ENCODE peak calls at places on chromosomes 13 and 19, in nine cellular contexts. X is PC-3; Z is BJ; A is CD8-positive, alpha-beta T cell; Q is PC-9; V is adrenal gland; M is IMR-90; T is OCI-LY7; D is astrocyte. F is an unnamed sample.

GRCh38 chr13:59776924-59777690 is 386.6 kb downstream of the DIAPH3 start:
- DNase-seq in X (peak; percentile 86), Z (peak; percentile 49), A (no peak), Q (peak; percentile 41), V (no peak), M (peak; percentile 90), T (no peak), D (peak; percentile 89), F (no peak)

GRCh38 chr13:67410645-67411044 is 180.5 kb upstream of the PCDH9 start:
- DNase-seq in X (no peak), Z (no peak), A (no peak), Q (no peak), V (no peak), M (no peak), T (no peak), D (no peak), F (no peak)

GRCh38 chr19:34224996-34225658 is 29.2 kb upstream of the GARRE1 start:
- DNase-seq in X (peak; percentile 58), Z (no peak), A (no peak), Q (peak; percentile 47), V (no peak), M (peak; percentile 70), T (no peak), D (peak; percentile 61), F (no peak)

GRCh38 chr13:23212621-23213020 is 31.8 kb downstream of the SGCG start:
- DNase-seq in X (no peak), Z (no peak), A (no peak), Q (no peak), V (no peak), M (no peak), T (no peak), D (peak; percentile 33), F (peak; percentile 41)

GRCh38 chr13:77981191-77981925 is 62.7 kb upstream of the EDNRB start:
- DNase-seq in X (no peak), Z (no peak), A (no peak), Q (no peak), V (no peak), M (peak; percentile 13), T (no peak), D (peak; percentile 5), F (no peak)

GRCh38 chr13:112958127-112958989 is 10.7 kb upstream of the MCF2L start:
- DNase-seq in X (peak; percentile 70), Z (no peak), A (no peak), Q (peak; percentile 78), V (no peak), M (no peak), T (no peak), D (no peak), F (peak; percentile 25)

GRCh38 chr13:43876366-43876765 is 3.2 kb downstream of the CCDC122 start:
- DNase-seq in X (peak; percentile 77), Z (no peak), A (no peak), Q (no peak), V (no peak), M (no peak), T (no peak), D (no peak), F (no peak)

GRCh38 chr13:84399320-84400085 is 517.2 kb upstream of the SLITRK1 start:
- DNase-seq in X (peak; percentile 2), Z (no peak), A (no peak), Q (no peak), V (no peak), M (no peak), T (peak; percentile 48), D (peak; percentile 43), F (no peak)

GRCh38 chr19:45667620-45668341 is at the start of gene GIPR:
- DNase-seq in X (peak; percentile 70), Z (no peak), A (peak; percentile 75), Q (peak; percentile 91), V (no peak), M (peak; percentile 38), T (peak; percentile 76), D (peak; percentile 10), F (peak; percentile 76)

GRCh38 chr13:84821261-84821660 is 939.0 kb upstream of the SLITRK1 start:
- DNase-seq in X (no peak), Z (no peak), A (no peak), Q (no peak), V (no peak), M (no peak), T (no peak), D (peak; percentile 22), F (no peak)

GRCh38 chr13:82963466-82963865 is 918.8 kb downstream of the SLITRK1 start:
- DNase-seq in X (no peak), Z (no peak), A (no peak), Q (no peak), V (no peak), M (peak; percentile 33), T (no peak), D (peak; percentile 61), F (no peak)

GRCh38 chr13:98142427-98143156 is at the start of gene FARP1:
- DNase-seq in X (peak; percentile 79), Z (no peak), A (no peak), Q (peak; percentile 65), V (peak; percentile 77), M (peak; percentile 65), T (no peak), D (peak; percentile 41), F (peak; percentile 88)

GRCh38 chr19:46766569-46767317 is 20.5 kb upstream of the STRN4 start:
- DNase-seq in X (peak; percentile 50), Z (no peak), A (peak; percentile 70), Q (peak; percentile 18), V (peak; percentile 51), M (no peak), T (peak; percentile 73), D (no peak), F (peak; percentile 70)

GRCh38 chr13:23683084-23683483 is 112.9 kb downstream of the TNFRSF19 start:
- DNase-seq in X (no peak), Z (no peak), A (no peak), Q (no peak), V (no peak), M (no peak), T (no peak), D (no peak), F (no peak)

GRCh38 chr13:50149932-50150331 is 134.7 kb downstream of the KCNRG start:
- DNase-seq in X (no peak), Z (no peak), A (no peak), Q (peak; percentile 27), V (peak; percentile 53), M (no peak), T (no peak), D (no peak), F (no peak)

GRCh38 chr19:3778104-3778867 is 6.3 kb upstream of the RAX2 start:
- DNase-seq in X (no peak), Z (no peak), A (no peak), Q (no peak), V (no peak), M (no peak), T (no peak), D (no peak), F (no peak)
- TF ChIP-seq CTCF in X (no peak), Z (no peak), A (no peak), Q (no peak), V (no peak), M (no peak), T (no peak), D (no peak), F (no peak)

GRCh38 chr13:19960673-19961015 is 2.1 kb downstream of the ZMYM2 start:
- DNase-seq in X (no peak), Z (no peak), A (no peak), Q (no peak), V (no peak), M (no peak), T (no peak), D (no peak), F (no peak)
- H3K4me3 ChIP-seq in X (peak overlapping the region; percentile 81), Z (peak overlapping the region; percentile 21), A (peak overlapping the region; percentile 6), Q (peak overlapping the region; percentile 76), V (no peak overlapping the region), M (no peak overlapping the region), T (peak overlapping the region; percentile 96), D (peak overlapping the region; percentile 89), F (peak overlapping the region; percentile 26)

DNA sequence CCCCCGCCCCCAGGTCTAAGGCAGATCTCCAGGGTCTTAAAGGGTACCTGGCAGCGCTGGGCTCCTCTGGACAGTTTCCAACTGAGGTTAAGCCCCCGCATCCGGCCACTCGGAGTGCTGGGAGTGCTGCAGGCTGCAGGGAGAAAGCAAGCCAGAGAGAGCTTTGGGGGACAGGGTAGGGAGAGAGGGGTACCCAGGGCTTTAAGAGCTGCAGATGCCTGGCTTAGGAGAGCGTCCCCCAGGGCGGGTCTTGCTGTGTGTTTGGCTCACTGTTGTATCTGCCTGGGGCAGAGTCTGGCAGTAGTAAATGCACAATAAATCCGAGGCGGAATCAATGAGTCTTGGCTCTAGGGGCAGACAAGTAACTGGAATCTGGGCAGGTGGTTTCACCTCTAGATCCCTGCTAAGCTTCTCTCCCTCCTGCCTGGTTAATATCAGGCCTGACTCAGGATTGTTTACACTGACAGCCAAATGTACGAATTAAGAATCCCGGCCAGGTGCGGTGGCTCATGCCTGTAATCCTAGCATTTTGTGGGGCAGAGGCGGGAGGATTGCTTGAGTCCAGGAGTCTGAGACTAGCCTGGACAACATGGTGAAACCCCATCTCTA is 798 bp upstream of the COX6B2 start:
- DNase-seq in X (peak; percentile 66), Z (no peak), A (no peak), Q (no peak), V (no peak), M (no peak), T (no peak), D (no peak), F (no peak)
- H3K36me3 ChIP-seq in X (no peaks in the 10 kb centered on the region), Z (no peaks in the 10 kb centered on the region), A (no peaks in the 10 kb centered on the region), Q (no peaks in the 10 kb centered on the region), V (no peaks in the 10 kb centered on the region), M (no peaks in the 10 kb centered on the region), T (no peaks in the 10 kb centered on the region), D (no peaks in the 10 kb centered on the region), F (no peaks in the 10 kb centered on the region)

DNA sequence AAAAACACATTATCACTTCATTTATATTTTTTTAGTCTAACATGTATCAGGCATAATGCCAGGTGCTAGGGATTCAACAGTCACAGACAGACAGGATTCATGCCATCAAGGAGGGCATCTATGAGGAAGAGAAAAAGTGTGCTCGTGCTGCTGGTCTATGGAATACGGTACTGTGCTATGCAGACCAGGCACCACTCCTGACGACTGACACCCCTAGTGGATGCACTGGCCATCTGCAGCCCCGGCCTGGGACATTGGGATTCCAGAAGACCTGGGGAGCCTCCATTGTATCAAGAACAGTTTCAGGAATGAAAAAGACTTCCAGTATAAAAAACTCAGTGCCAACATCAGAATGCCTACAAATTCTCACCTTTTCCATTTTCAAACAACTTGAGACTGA is 94.0 kb downstream of the KLF12 start:
- DNase-seq in X (peak; percentile 31), Z (no peak), A (no peak), Q (no peak), V (peak; percentile 32), M (peak; percentile 31), T (peak; percentile 79), D (no peak), F (peak; percentile 76)
- TF ChIP-seq CTCF in X (peak; percentile 58), Z (peak; percentile 47), A (peak; percentile 28), Q (peak; percentile 65), V (peak; percentile 38), M (peak; percentile 49), T (peak; percentile 92), D (peak; percentile 44), F (peak; percentile 79)